ENCODE peak calls at places on chromosomes 2 and 18, in ten cellular contexts. D is RWPE1, W is D721Med, X is B cell, F is Calu3, S is MCF 10A, A is heart left ventricle, L is HCT116, M is hepatocyte, B is osteocyte. P is an unnamed sample.
A peak's percentile ranks its signal among the peaks of the same experiment; 100 is the strongest.

GRCh38 chr2:66789741-66790140 is 354.8 kb downstream of the MEIS1 start:
- DNase-seq in D (no peak), W (no peak), X (no peak), F (no peak), S (peak; percentile 76), A (no peak), L (no peak), M (no peak), B (no peak), P (no peak)

GRCh38 chr2:99821572-99822369 is 320.6 kb downstream of the AFF3 start:
- DNase-seq in D (no peak), W (no peak), X (no peak), F (no peak), S (no peak), A (no peak), L (no peak), M (no peak), B (peak; percentile 42), P (peak; percentile 90)

GRCh38 chr2:239380831-239381708 is 19.8 kb downstream of the HDAC4 start:
- DNase-seq in D (no peak), W (no peak), X (peak; percentile 83), F (no peak), S (no peak), A (peak; percentile 17), L (no peak), M (no peak), B (no peak), P (no peak)

GRCh38 chr2:29066271-29066860 is 8.0 kb downstream of the PCARE start:
- DNase-seq in D (peak; percentile 30), W (no peak), X (no peak), F (no peak), S (peak; percentile 72), A (no peak), L (no peak), M (no peak), B (no peak), P (no peak)

GRCh38 chr2:46873632-46874068 is 42.0 kb downstream of the MCFD2 start:
- DNase-seq in D (peak; percentile 97), W (no peak), X (no peak), F (peak; percentile 79), S (peak; percentile 94), A (peak; percentile 85), L (peak; percentile 76), M (peak; percentile 88), B (no peak), P (peak; percentile 89)

GRCh38 chr18:42611134-42611533 is 504.4 kb downstream of the RIT2 start:
- DNase-seq in D (no peak), W (no peak), X (no peak), F (no peak), S (no peak), A (no peak), L (no peak), M (no peak), B (no peak), P (no peak)

GRCh38 chr2:6793913-6794312 is 71.8 kb downstream of the CMPK2 start:
- DNase-seq in D (no peak), W (no peak), X (no peak), F (no peak), S (peak; percentile 51), A (no peak), L (no peak), M (no peak), B (no peak), P (no peak)

GRCh38 chr18:33113421-33113820 is 327.1 kb downstream of the CCDC178 start:
- DNase-seq in D (no peak), W (no peak), X (no peak), F (no peak), S (no peak), A (no peak), L (no peak), M (no peak), B (no peak), P (no peak)

GRCh38 chr18:10351221-10351795 is 103.1 kb upstream of the APCDD1 start:
- DNase-seq in D (no peak), W (no peak), X (no peak), F (no peak), S (no peak), A (no peak), L (no peak), M (no peak), B (peak; percentile 63), P (no peak)
- TF ChIP-seq CTCF in D (no peak), W (no peak), X (no peak), F (no peak), S (no peak), A (no peak), L (no peak), M (no peak), B (no peak), P (no peak)

DNA sequence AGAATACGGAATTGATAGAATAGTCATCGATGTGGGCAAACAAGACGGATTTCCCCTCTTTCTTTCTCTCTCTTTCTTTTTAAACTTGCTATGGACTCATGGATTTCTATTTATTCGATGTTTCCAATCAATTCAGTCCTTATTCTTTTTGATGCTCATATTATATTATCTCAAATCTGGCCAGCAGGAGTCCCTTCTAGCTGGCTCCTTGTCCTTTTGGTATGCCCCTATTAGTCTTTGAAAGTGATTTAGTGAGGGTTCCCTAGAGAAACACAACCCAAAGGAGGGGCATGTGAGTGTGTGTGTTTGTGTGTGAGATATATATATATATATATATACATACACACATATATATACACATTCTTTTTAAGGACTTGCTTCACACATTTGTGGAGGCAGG is 23.5 kb upstream of the BIN1 start:
- DNase-seq in D (no peak), W (no peak), X (no peak), F (no peak), S (no peak), A (no peak), L (no peak), M (no peak), B (no peak), P (no peak)
- TF ChIP-seq CTCF in D (no peak), W (no peak), X (no peak), F (no peak), S (no peak), A (no peak), L (peak; percentile 13), M (no peak), B (peak; percentile 12), P (no peak)

GRCh38 chr2:30503007-30503691 is 56.1 kb downstream of the LCLAT1 start:
- DNase-seq in D (no peak), W (no peak), X (no peak), F (no peak), S (no peak), A (no peak), L (no peak), M (no peak), B (no peak), P (no peak)
- TF ChIP-seq CTCF in D (no peak), W (no peak), X (peak; percentile 46), F (no peak), S (no peak), A (no peak), L (peak; percentile 34), M (no peak), B (peak; percentile 38), P (no peak)

GRCh38 chr2:898319-898718 is 52.3 kb upstream of the SNTG2 start:
- DNase-seq in D (no peak), W (no peak), X (no peak), F (no peak), S (no peak), A (no peak), L (peak; percentile 18), M (peak; percentile 21), B (peak; percentile 56), P (no peak)
- TF ChIP-seq CTCF in D (no peak), W (no peak), X (no peak), F (no peak), S (no peak), A (no peak), L (peak; percentile 52), M (peak; percentile 11), B (peak; percentile 45), P (peak; percentile 41)

DNA sequence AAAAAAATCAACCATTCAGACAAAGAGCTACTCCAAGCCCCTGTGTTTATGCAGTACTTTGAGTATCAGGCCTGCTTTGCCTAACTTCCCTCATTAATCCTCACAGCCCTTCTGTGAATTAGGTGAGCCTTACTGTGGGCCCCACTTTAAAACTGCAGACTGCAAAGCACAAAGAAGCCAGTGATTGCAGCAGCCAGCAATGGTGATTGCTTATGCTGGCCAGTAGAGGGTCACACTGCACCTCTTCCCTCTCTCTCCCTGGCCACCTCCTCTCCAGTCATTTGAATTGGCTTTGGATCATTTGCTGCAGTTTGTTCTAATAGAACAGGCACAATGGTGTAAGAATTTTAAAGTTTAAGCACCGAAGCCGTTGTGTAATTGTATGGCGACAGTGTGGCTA is 229.9 kb downstream of the AGPS start:
- DNase-seq in D (no peak), W (no peak), X (no peak), F (no peak), S (no peak), A (no peak), L (peak; percentile 13), M (peak; percentile 63), B (no peak), P (no peak)
- TF ChIP-seq CTCF in D (no peak), W (peak; percentile 37), X (no peak), F (no peak), S (no peak), A (no peak), L (peak; percentile 51), M (peak; percentile 60), B (peak; percentile 54), P (no peak)

GRCh38 chr2:102975996-102976636 is 214.3 kb downstream of the TMEM182 start:
- DNase-seq in D (peak; percentile 62), W (peak; percentile 26), X (no peak), F (peak; percentile 15), S (peak; percentile 78), A (no peak), L (peak; percentile 16), M (peak; percentile 76), B (no peak), P (peak; percentile 36)
- TF ChIP-seq CTCF in D (peak; percentile 63), W (peak; percentile 98), X (no peak), F (peak; percentile 39), S (peak; percentile 79), A (no peak), L (peak; percentile 62), M (peak; percentile 64), B (peak; percentile 40), P (peak; percentile 80)

DNA sequence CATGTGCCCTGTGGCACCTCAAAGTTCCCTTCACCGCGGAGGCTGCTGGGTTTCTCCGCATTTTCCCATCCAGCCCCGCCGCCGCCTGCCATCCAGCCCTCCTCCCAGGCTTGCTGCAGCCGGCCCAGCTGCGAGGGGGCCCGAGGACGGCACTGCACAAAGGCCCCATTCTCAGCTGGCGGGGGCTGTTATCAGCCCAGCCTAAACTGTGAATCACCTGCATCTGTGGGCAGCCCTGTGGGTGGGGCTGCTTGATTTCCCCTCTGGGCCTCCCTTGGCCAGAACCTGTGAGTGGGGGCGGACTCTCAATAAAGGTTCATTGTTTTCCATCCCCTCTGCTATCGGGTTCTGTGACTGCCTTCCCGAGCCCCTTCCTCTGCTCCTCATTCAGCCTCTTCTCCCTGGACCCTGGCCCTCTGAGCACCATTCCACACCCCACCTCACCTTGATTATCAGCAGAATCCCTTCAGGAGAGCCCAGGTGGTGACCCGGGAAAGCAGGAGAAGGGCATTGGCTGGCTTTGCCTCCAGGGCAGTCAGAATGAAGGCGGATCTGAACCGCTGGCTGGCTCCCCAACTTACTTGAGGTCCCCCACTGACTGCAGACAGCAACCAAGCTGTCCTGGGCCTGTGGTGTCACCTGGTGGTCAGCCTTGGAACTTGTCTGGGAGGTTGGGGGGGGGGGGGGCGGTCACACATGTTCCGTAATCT is 204.5 kb downstream of the ZFP36L2 start:
- DNase-seq in D (no peak), W (no peak), X (no peak), F (peak; percentile 94), S (no peak), A (no peak), L (peak; percentile 7), M (peak; percentile 69), B (no peak), P (no peak)
- TF ChIP-seq CTCF in D (no peak), W (no peak), X (no peak), F (peak; percentile 92), S (peak; percentile 23), A (no peak), L (peak; percentile 68), M (peak; percentile 37), B (peak; percentile 21), P (no peak)